ENCODE peak calls at places on chromosomes 11 and 22, in eight cellular contexts. D, L, F, A, S, J, G and E are unnamed samples.

GRCh38 chr11:22343411-22344032 is 5.3 kb downstream of the SLC17A6 start:
- DNase-seq in D (no peak), L (no peak), F (no peak), A (no peak), S (no peak), J (no peak), G (no peak), E (no peak)

GRCh38 chr22:22940961-22941605 is 53.5 kb downstream of the IGLL5 start:
- DNase-seq in D (peak), L (no peak), F (no peak), A (no peak), S (no peak), J (no peak), G (no peak), E (no peak)

GRCh38 chr11:129374993-129375721 is 491 bp upstream of the BARX2 start:
- DNase-seq in D (no peak), L (peak), F (peak), A (peak), S (peak), J (peak), G (no peak), E (no peak)

GRCh38 chr22:22934543-22935055 is 47.0 kb downstream of the IGLL5 start:
- DNase-seq in D (no peak), L (no peak), F (no peak), A (no peak), S (no peak), J (no peak), G (peak), E (no peak)

GRCh38 chr11:86291466-86292262 is 10.4 kb upstream of the HIKESHI start:
- DNase-seq in D (no peak), L (peak), F (peak), A (peak), S (peak), J (peak), G (no peak), E (peak)

GRCh38 chr11:60511393-60511792 is 3.8 kb upstream of the MS4A13 start:
- DNase-seq in D (no peak), L (no peak), F (no peak), A (no peak), S (no peak), J (no peak), G (no peak), E (no peak)

GRCh38 chr11:82927264-82927880 is 25.8 kb downstream of the DDIAS start:
- DNase-seq in D (no peak), L (peak), F (peak), A (peak), S (peak), J (peak), G (no peak), E (peak)

GRCh38 chr11:92451081-92451480 is 226.5 kb downstream of the FAT3 start:
- DNase-seq in D (no peak), L (no peak), F (no peak), A (no peak), S (no peak), J (no peak), G (no peak), E (no peak)

GRCh38 chr22:50218996-50219727 is 18.4 kb downstream of the SELENOO start:
- DNase-seq in D (peak), L (peak), F (no peak), A (peak), S (peak), J (peak), G (peak), E (peak)

GRCh38 chr22:36010913-36011312 is 17.7 kb downstream of the RBFOX2 start:
- DNase-seq in D (no peak), L (no peak), F (no peak), A (no peak), S (no peak), J (no peak), G (no peak), E (peak)

GRCh38 chr11:1259076-1259461 is 36.2 kb downstream of the MUC5B start:
- DNase-seq in D (no peak), L (no peak), F (no peak), A (no peak), S (no peak), J (no peak), G (no peak), E (no peak)

GRCh38 chr22:48278620-48279464 is 1516.4 kb downstream of the TBC1D22A start:
- DNase-seq in D (no peak), L (no peak), F (no peak), A (no peak), S (no peak), J (no peak), G (no peak), E (no peak)

GRCh38 chr11:110044226-110044968 is 48.8 kb upstream of the ZC3H12C start:
- DNase-seq in D (no peak), L (no peak), F (no peak), A (no peak), S (no peak), J (peak), G (no peak), E (no peak)

GRCh38 chr22:36406721-36407120 is 19.0 kb upstream of the MYH9 start:
- DNase-seq in D (no peak), L (no peak), F (no peak), A (no peak), S (no peak), J (no peak), G (no peak), E (no peak)

GRCh38 chr11:129946256-129946655 is 50.9 kb upstream of the NFRKB start:
- DNase-seq in D (no peak), L (no peak), F (no peak), A (no peak), S (no peak), J (no peak), G (no peak), E (no peak)

GRCh38 chr11:45266693-45267451 is 19.3 kb downstream of the SYT13 start:
- DNase-seq in D (no peak), L (no peak), F (peak), A (peak), S (no peak), J (no peak), G (no peak), E (peak)

GRCh38 chr22:23182289-23183106 is 2.2 kb downstream of the BCR start:
- DNase-seq in D (no peak), L (peak), F (no peak), A (no peak), S (no peak), J (no peak), G (no peak), E (no peak)

GRCh38 chr11:125358254-125358840 is 137.7 kb downstream of the FEZ1 start:
- DNase-seq in D (no peak), L (no peak), F (no peak), A (no peak), S (no peak), J (no peak), G (no peak), E (no peak)

GRCh38 chr11:129268371-129268770 is 76.2 kb upstream of the ARHGAP32 start:
- DNase-seq in D (no peak), L (no peak), F (no peak), A (no peak), S (no peak), J (no peak), G (no peak), E (no peak)

GRCh38 chr11:63490551-63491239 is at the start of gene PLAAT5:
- DNase-seq in D (peak), L (no peak), F (peak), A (no peak), S (no peak), J (peak), G (peak), E (no peak)

GRCh38 chr22:29715240-29715639 is 4.6 kb upstream of the CABP7 start:
- DNase-seq in D (no peak), L (no peak), F (no peak), A (no peak), S (no peak), J (no peak), G (no peak), E (peak)

GRCh38 chr22:44802071-44802700 is 49.8 kb downstream of the ARHGAP8 start:
- DNase-seq in D (no peak), L (no peak), F (no peak), A (no peak), S (no peak), J (no peak), G (no peak), E (no peak)

GRCh38 chr11:72723508-72723907 is 28.7 kb downstream of the ARAP1 start:
- DNase-seq in D (no peak), L (no peak), F (no peak), A (no peak), S (peak), J (peak), G (peak), E (no peak)

GRCh38 chr22:42747701-42748513 is 27.2 kb upstream of the A4GALT start:
- DNase-seq in D (no peak), L (no peak), F (no peak), A (no peak), S (no peak), J (no peak), G (no peak), E (no peak)

GRCh38 chr11:27304514-27304913 is 58.5 kb downstream of the CCDC34 start:
- DNase-seq in D (no peak), L (no peak), F (no peak), A (no peak), S (no peak), J (no peak), G (no peak), E (no peak)
- TF ChIP-seq CTCF in D (no peak), L (no peak), F (no peak), A (no peak), S (no peak), J (no peak), G (no peak), E (no peak)

GRCh38 chr11:13251961-13252360 is 25.6 kb upstream of the BMAL1 start:
- DNase-seq in D (no peak), L (no peak), F (no peak), A (no peak), S (no peak), J (no peak), G (no peak), E (no peak)

GRCh38 chr11:13249177-13249576 is 28.4 kb upstream of the BMAL1 start:
- DNase-seq in D (no peak), L (no peak), F (no peak), A (no peak), S (no peak), J (no peak), G (no peak), E (no peak)

GRCh38 chr11:13247606-13248320 is 29.8 kb upstream of the BMAL1 start:
- DNase-seq in D (no peak), L (no peak), F (no peak), A (no peak), S (no peak), J (no peak), G (no peak), E (no peak)

GRCh38 chr11:13249992-13250391 is 27.6 kb upstream of the BMAL1 start:
- DNase-seq in D (no peak), L (no peak), F (peak), A (peak), S (no peak), J (no peak), G (no peak), E (no peak)
- TF ChIP-seq CTCF in D (no peak), L (peak), F (no peak), A (peak), S (no peak), J (no peak), G (peak), E (no peak)

GRCh38 chr22:21642584-21643448 is 714 bp downstream of the SDF2L1 start:
- DNase-seq in D (no peak), L (no peak), F (peak), A (peak), S (peak), J (peak), G (peak), E (peak)

GRCh38 chr22:21643533-21644357 is 1.6 kb downstream of the SDF2L1 start:
- DNase-seq in D (no peak), L (no peak), F (no peak), A (no peak), S (no peak), J (no peak), G (no peak), E (no peak)

GRCh38 chr22:21641417-21641794 is 696 bp upstream of the SDF2L1 start:
- DNase-seq in D (no peak), L (no peak), F (peak), A (peak), S (peak), J (peak), G (peak), E (peak)

GRCh38 chr22:21640810-21641209 is 1.3 kb upstream of the SDF2L1 start:
- DNase-seq in D (no peak), L (no peak), F (no peak), A (no peak), S (no peak), J (no peak), G (no peak), E (no peak)

DNA sequence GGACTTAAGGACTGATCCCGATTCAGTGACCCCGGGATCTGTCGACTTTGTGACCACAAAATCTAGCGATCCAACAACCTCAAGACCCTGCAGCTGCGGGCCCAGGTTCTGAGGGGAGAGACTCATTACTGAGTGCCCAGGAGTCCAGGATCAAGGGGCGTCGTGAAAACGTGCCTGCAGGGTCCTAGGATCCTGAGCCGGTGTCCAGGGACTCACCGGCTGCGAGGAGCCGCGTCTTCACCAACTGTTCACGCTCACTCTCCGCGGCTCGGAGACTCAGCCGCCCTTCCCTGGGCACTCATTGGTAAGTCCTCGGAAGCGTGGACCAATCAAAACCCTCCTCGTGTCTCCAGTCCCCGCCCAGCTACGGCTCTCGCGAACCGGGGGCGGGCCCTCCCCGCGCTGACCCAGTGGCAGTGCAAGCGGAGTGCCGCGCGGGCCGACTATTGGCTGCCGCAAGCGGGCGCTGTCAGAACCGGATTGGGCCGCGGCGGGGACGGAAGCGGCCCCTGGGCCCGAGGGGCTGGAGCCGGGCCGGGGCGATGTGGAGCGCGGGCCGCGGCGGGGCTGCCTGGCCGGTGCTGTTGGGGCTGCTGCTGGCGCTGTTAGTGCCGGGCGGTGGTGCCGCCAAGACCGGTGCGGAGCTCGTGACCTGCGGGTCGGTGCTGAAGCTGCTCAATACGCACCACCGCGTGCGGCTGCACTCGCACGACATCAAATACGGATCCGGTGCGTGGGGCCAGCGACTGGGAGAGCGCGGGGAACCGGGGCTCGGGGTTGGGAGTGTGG is at the start of gene SDF2L1:
- DNase-seq in D (peak), L (peak), F (peak), A (peak), S (peak), J (peak), G (peak), E (peak)
- TF ChIP-seq CTCF in D (no peak), L (peak), F (no peak), A (no peak), S (peak), J (peak), G (no peak), E (no peak)

GRCh38 chr11:71426413-71426812 is 21.8 kb downstream of the DHCR7 start:
- DNase-seq in D (no peak), L (no peak), F (no peak), A (no peak), S (no peak), J (no peak), G (no peak), E (no peak)
- TF ChIP-seq CTCF in D (no peak), L (no peak), F (peak), A (no peak), S (no peak), J (no peak), G (no peak), E (no peak)

GRCh38 chr11:100682247-100682969 is 4.7 kb upstream of the ARHGAP42 start:
- DNase-seq in D (no peak), L (no peak), F (peak), A (peak), S (no peak), J (no peak), G (no peak), E (no peak)
- TF ChIP-seq CTCF in D (peak), L (peak), F (peak), A (peak), S (no peak), J (peak), G (peak), E (peak)

DNA sequence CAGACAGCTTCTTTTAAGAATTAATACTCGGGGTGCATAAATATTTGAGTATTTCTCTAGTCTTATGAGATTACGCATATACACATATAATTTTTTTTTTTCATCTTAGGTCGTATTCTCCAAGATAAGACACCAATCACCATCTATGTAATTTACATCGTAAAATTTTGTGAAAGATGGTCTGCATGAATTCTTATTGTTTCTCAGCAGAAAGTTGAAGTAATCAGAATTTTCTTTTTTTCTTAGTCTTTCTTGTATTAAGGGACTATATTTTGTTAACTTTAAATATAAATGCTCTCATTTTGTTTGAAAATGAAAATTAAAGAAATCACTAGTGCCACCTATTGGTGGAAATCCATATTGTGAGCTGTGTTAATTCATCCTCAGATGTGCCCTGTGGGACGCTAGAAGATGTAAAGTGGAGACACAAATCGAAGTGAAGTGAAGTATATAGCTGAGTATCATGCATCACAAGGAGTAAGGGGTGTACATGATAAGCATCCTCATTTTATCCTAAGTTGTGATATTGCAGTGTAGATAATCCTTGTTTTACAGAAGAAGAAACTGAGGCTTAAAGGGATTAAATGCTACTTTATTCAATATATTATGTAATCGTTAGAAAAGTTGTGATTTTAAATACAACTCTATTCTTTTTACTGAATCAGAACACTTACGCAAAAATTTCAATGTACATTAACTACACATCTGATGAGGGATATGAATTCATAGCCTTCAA is 2084.3 kb downstream of the LRRC4C start:
- DNase-seq in D (no peak), L (no peak), F (peak), A (peak), S (no peak), J (no peak), G (no peak), E (no peak)
- TF ChIP-seq CTCF in D (peak), L (no peak), F (peak), A (peak), S (peak), J (peak), G (peak), E (peak)

GRCh38 chr11:90818196-90818735 is 595.4 kb upstream of the CHORDC1 start:
- DNase-seq in D (no peak), L (no peak), F (no peak), A (no peak), S (no peak), J (no peak), G (no peak), E (no peak)

GRCh38 chr11:90823446-90823845 is 600.6 kb upstream of the CHORDC1 start:
- DNase-seq in D (no peak), L (no peak), F (no peak), A (no peak), S (no peak), J (no peak), G (no peak), E (no peak)
- TF ChIP-seq CTCF in D (no peak), L (no peak), F (no peak), A (no peak), S (no peak), J (no peak), G (no peak), E (no peak)